ENCODE peak calls at places on chromosomes 3 and 15, in eight cellular contexts. F, Z, V, K, S, U, O and E are unnamed samples.

GRCh38 chr3:100151024-100151707 is 36.9 kb upstream of the FILIP1L start:
- DNase-seq in F (no peak), Z (no peak), V (no peak), K (no peak), S (no peak), U (no peak), O (no peak), E (no peak)

GRCh38 chr3:101964861-101965260 is 115.5 kb downstream of the NFKBIZ start:
- DNase-seq in F (no peak), Z (no peak), V (no peak), K (no peak), S (no peak), U (no peak), O (no peak), E (no peak)

GRCh38 chr3:24688446-24689148 is 193.9 kb upstream of the THRB start:
- DNase-seq in F (no peak), Z (no peak), V (no peak), K (no peak), S (no peak), U (no peak), O (no peak), E (peak)

GRCh38 chr15:57735406-57735805 is 28.9 kb downstream of the POLR2M start:
- DNase-seq in F (no peak), Z (no peak), V (no peak), K (no peak), S (no peak), U (no peak), O (no peak), E (no peak)

GRCh38 chr3:108391917-108392585 is 95.7 kb downstream of the HHLA2 start:
- DNase-seq in F (no peak), Z (no peak), V (no peak), K (no peak), S (no peak), U (no peak), O (no peak), E (no peak)

GRCh38 chr15:47577476-47577875 is 139.8 kb upstream of the SEMA6D start:
- DNase-seq in F (no peak), Z (no peak), V (no peak), K (no peak), S (no peak), U (no peak), O (no peak), E (no peak)

GRCh38 chr15:47856071-47856470 is 138.8 kb downstream of the SEMA6D start:
- DNase-seq in F (no peak), Z (no peak), V (no peak), K (no peak), S (no peak), U (no peak), O (no peak), E (no peak)

GRCh38 chr3:49689046-49689886 is at the start of the genes MST1 and RNF123:
- DNase-seq in F (peak), Z (peak), V (no peak), K (peak), S (no peak), U (peak), O (peak), E (peak)

GRCh38 chr3:81910244-81910852 is 148.9 kb upstream of the GBE1 start:
- DNase-seq in F (peak), Z (peak), V (no peak), K (no peak), S (peak), U (peak), O (no peak), E (peak)

GRCh38 chr3:9800529-9800928 is 7.6 kb downstream of the ARPC4 start:
- DNase-seq in F (no peak), Z (no peak), V (no peak), K (no peak), S (no peak), U (no peak), O (no peak), E (no peak)

GRCh38 chr3:141828487-141829284 is 47.8 kb upstream of the ATP1B3 start:
- DNase-seq in F (no peak), Z (no peak), V (no peak), K (no peak), S (peak), U (no peak), O (no peak), E (no peak)

GRCh38 chr3:55935241-55935640 is 448.1 kb upstream of the WNT5A start:
- DNase-seq in F (no peak), Z (no peak), V (no peak), K (no peak), S (no peak), U (no peak), O (no peak), E (no peak)

GRCh38 chr15:66657062-66658020 is 44.7 kb upstream of the SMAD6 start:
- DNase-seq in F (no peak), Z (no peak), V (no peak), K (no peak), S (no peak), U (no peak), O (no peak), E (no peak)